ENCODE peak calls at places on chromosomes 2 and 18, in six cellular contexts. N, J, C, B, D and A are unnamed samples.

GRCh38 chr2:113116100-113116958 is 11.1 kb upstream of the IL1RN start:
- DNase-seq in C (no peak), B (peak), D (peak), N (no peak), J (no peak), A (peak)

GRCh38 chr2:149686677-149687427 is 99.3 kb upstream of the MMADHC start:
- DNase-seq in D (no peak), B (peak), J (no peak), N (no peak), C (no peak), A (no peak)

GRCh38 chr2:27772804-27773203 is 1.3 kb downstream of the MRPL33 start:
- DNase-seq in B (no peak), J (no peak), N (no peak), C (no peak), D (no peak), A (no peak)

GRCh38 chr2:51695531-51695930 is 663.6 kb upstream of the NRXN1 start:
- DNase-seq in N (no peak), B (no peak), D (no peak), C (no peak), J (no peak), A (no peak)

GRCh38 chr18:22604390-22604985 is 186.8 kb upstream of the CTAGE1 start:
- DNase-seq in N (no peak), J (peak), B (peak), C (peak), D (peak), A (no peak)

GRCh38 chr2:188199716-188200128 is 92.0 kb upstream of the GULP1 start:
- DNase-seq in N (peak), J (no peak), D (no peak), B (no peak), C (peak), A (no peak)

GRCh38 chr2:37796481-37796880 is 125.0 kb upstream of the CDC42EP3 start:
- DNase-seq in C (no peak), J (no peak), N (no peak), B (no peak), D (no peak), A (no peak)

GRCh38 chr18:76981388-76981968 is 151.1 kb downstream of the MBP start:
- DNase-seq in J (no peak), D (peak), C (no peak), N (no peak), B (peak), A (peak)

GRCh38 chr2:144519934-144520717 is at the start of gene ZEB2:
- DNase-seq in N (peak), C (peak), D (peak), B (peak), J (no peak), A (peak)

GRCh38 chr2:31287681-31288080 is 53.7 kb downstream of the EHD3 start:
- DNase-seq in N (no peak), C (peak), J (no peak), B (no peak), D (no peak), A (no peak)

GRCh38 chr18:61149786-61150185 is 183.4 kb upstream of the CDH20 start:
- DNase-seq in B (no peak), N (peak), D (no peak), C (no peak), J (no peak), A (no peak)

GRCh38 chr2:152038451-152038958 is 60.3 kb downstream of the CACNB4 start:
- DNase-seq in D (no peak), N (no peak), C (no peak), J (peak), B (no peak), A (no peak)

GRCh38 chr18:50819027-50819726 is 639 bp downstream of the MRO start:
- DNase-seq in C (peak), N (peak), D (no peak), J (peak), B (peak), A (no peak)

GRCh38 chr2:69483696-69484095 is 46.5 kb upstream of the NFU1 start:
- DNase-seq in B (no peak), C (no peak), J (no peak), N (no peak), D (no peak), A (no peak)

GRCh38 chr18:13570856-13571495 is 155.4 kb downstream of the FAM210A start:
- DNase-seq in C (no peak), J (no peak), N (no peak), D (no peak), B (no peak), A (no peak)

GRCh38 chr2:27966466-27966865 is 75.9 kb downstream of the BABAM2 start:
- DNase-seq in D (no peak), J (no peak), B (peak), N (no peak), C (peak), A (no peak)

GRCh38 chr2:227370791-227371312 is 8.3 kb downstream of the TM4SF20 start:
- DNase-seq in C (peak), B (no peak), J (peak), N (peak), D (no peak), A (no peak)

GRCh38 chr2:165746501-165746900 is 47.5 kb downstream of the GALNT3 start:
- DNase-seq in B (no peak), D (no peak), C (no peak), N (no peak), J (no peak), A (no peak)

DNA sequence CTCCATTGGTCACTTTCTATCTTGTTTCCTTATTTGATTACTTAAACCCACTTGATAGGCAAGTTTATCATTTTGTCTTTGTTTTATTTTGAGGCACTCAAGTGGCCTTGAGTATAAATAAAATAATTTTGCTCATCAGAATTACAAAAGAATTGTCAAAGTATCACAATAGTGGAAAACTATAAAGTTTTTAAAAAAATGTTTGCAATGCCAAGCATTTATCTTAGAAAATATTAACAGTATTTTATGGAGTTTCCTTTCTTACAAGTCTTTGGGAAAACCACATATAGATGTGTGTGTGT is 14.7 kb downstream of the PMS1 start:
- DNase-seq in B (no peak), J (no peak), N (no peak), C (no peak), D (no peak), A (no peak)
- TF ChIP-seq CTCF in B (no peak), J (no peak), N (no peak), C (no peak), D (no peak), A (no peak)

GRCh38 chr2:217942731-217943335 is 60.0 kb downstream of the TNS1 start:
- DNase-seq in B (no peak), J (no peak), N (no peak), D (no peak), C (no peak), A (no peak)

GRCh38 chr2:217944366-217944765 is 58.4 kb downstream of the TNS1 start:
- DNase-seq in B (no peak), J (no peak), C (no peak), D (no peak), N (no peak), A (no peak)

GRCh38 chr2:217944923-217945322 is 57.9 kb downstream of the TNS1 start:
- DNase-seq in C (no peak), D (no peak), B (no peak), N (no peak), J (no peak), A (no peak)

GRCh38 chr2:217941886-217942728 is 60.7 kb downstream of the TNS1 start:
- DNase-seq in N (no peak), C (no peak), B (peak), D (no peak), J (no peak), A (no peak)

GRCh38 chr2:217943379-217944321 is 59.1 kb downstream of the TNS1 start:
- DNase-seq in J (peak), B (peak), D (no peak), C (peak), N (peak), A (no peak)
- TF ChIP-seq CTCF in J (peak), B (peak), D (no peak), C (peak), N (no peak), A (no peak)

GRCh38 chr2:3628800-3629199 is 29.2 kb upstream of the ALLC start:
- DNase-seq in D (no peak), N (peak), J (no peak), C (peak), B (peak), A (no peak)
- TF ChIP-seq CTCF in D (no peak), N (no peak), J (no peak), C (no peak), B (no peak), A (no peak)

DNA sequence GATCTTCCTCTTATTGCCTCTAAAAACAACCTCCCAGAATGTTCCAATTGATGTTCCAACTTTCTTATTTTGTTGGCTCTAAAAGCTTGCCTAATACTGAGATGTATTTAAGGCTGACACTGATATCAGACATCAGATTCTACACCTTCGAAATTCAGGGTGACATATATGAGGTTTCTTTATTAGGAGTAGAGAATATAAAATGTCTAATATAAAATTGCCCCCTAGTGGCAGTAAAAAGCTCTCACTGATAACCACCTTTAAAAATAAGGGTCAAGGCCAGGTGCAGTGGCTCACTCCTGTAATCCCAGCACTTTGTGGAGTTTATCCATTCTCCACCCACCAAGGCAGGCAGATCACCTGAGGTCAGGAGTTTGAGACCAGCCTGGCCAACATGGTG is 789.7 kb upstream of the SLC39A10 start:
- DNase-seq in N (peak), J (no peak), B (no peak), D (peak), C (peak), A (peak)
- TF ChIP-seq CTCF in N (peak), J (no peak), B (peak), D (no peak), C (peak), A (peak)